ENCODE peak calls at places on chromosomes 5 and 9, in ten cellular contexts. C is sigmoid colon, S is GM12878, N is tibial nerve, J is A549, R is transverse colon, B is stomach, Z is K562, G is suprapubic skin, E is ovary. O is an unnamed sample.

GRCh38 chr5:80187274-80187673 is 68.6 kb downstream of the SERINC5 start:
- DNase-seq in B (no peak), E (no peak), G (no peak), N (no peak), J (no peak), R (no peak), S (no peak), C (no peak), Z (no peak), O (no peak)

GRCh38 chr5:479566-480319 is 36.8 kb downstream of the EXOC3 start:
- DNase-seq in Z (no peak), C (no peak), E (no peak), B (no peak), N (no peak), J (no peak), G (no peak), R (no peak), S (no peak), O (no peak)

GRCh38 chr9:76223749-76224340 is 170.4 kb downstream of the RFK start:
- DNase-seq in B (no peak), C (no peak), E (no peak), G (no peak), S (no peak), J (no peak), Z (no peak), N (no peak), R (no peak), O (no peak)

GRCh38 chr5:150144211-150144801 is 11.3 kb downstream of the PDGFRB start:
- DNase-seq in E (peak), R (no peak), Z (peak), S (no peak), J (no peak), B (no peak), N (no peak), C (peak), G (no peak), O (no peak)

GRCh38 chr9:121976751-121977150 is 116.4 kb downstream of the TTLL11 start:
- DNase-seq in R (no peak), G (no peak), B (no peak), Z (no peak), J (peak), C (no peak), E (no peak), S (no peak), N (no peak), O (no peak)

GRCh38 chr9:134435527-134436355 is 109.5 kb downstream of the RXRA start:
- DNase-seq in Z (no peak), N (no peak), E (no peak), G (no peak), B (no peak), C (no peak), R (no peak), S (no peak), J (no peak), O (no peak)

GRCh38 chr9:88775037-88775471 is 216.2 kb upstream of the S1PR3 start:
- DNase-seq in S (no peak), C (peak), Z (peak), R (no peak), N (no peak), G (no peak), B (peak), E (no peak), J (peak), O (no peak)

GRCh38 chr5:166262395-166262794 is 2029.0 kb upstream of the WWC1 start:
- DNase-seq in R (no peak), Z (no peak), G (no peak), C (no peak), N (no peak), B (no peak), J (no peak), E (no peak), S (no peak), O (peak)

GRCh38 chr9:130992059-130993032 is 16.6 kb upstream of the LAMC3 start:
- DNase-seq in N (no peak), R (no peak), B (no peak), C (no peak), E (no peak), Z (no peak), J (no peak), G (no peak), S (no peak), O (peak)

GRCh38 chr5:78605611-78606010 is 43.0 kb downstream of the LHFPL2 start:
- DNase-seq in N (no peak), G (no peak), Z (no peak), R (no peak), E (no peak), S (no peak), B (no peak), J (no peak), C (no peak), O (no peak)

GRCh38 chr5:170254056-170254455 is 21.3 kb downstream of the C5orf58 start:
- DNase-seq in J (no peak), B (no peak), R (no peak), Z (no peak), E (no peak), S (peak), N (no peak), C (no peak), G (no peak), O (no peak)

GRCh38 chr9:133959966-133960567 is 32.1 kb downstream of the VAV2 start:
- DNase-seq in N (no peak), G (no peak), R (no peak), S (no peak), Z (no peak), B (no peak), J (no peak), C (no peak), E (no peak), O (peak)

GRCh38 chr5:59819806-59820205 is 73.7 kb downstream of the PDE4D start:
- DNase-seq in C (no peak), J (no peak), Z (no peak), N (no peak), S (no peak), B (no peak), G (no peak), E (no peak), R (no peak), O (no peak)

GRCh38 chr9:109121218-109121796 is 1.6 kb upstream of the TMEM245 start:
- DNase-seq in E (no peak), N (no peak), C (no peak), G (no peak), R (no peak), B (no peak), S (no peak), Z (peak), J (no peak), O (no peak)

GRCh38 chr9:123165813-123166212 is 102.6 kb downstream of the STRBP start:
- DNase-seq in Z (no peak), E (no peak), B (no peak), R (no peak), J (no peak), G (no peak), S (no peak), C (no peak), N (no peak), O (no peak)

GRCh38 chr5:135445306-135445940 is 1.7 kb downstream of the DCANP1 start:
- DNase-seq in R (no peak), B (no peak), N (no peak), Z (no peak), J (no peak), C (peak), E (no peak), G (peak), S (no peak), O (peak)

GRCh38 chr5:72599519-72600400 is 92.5 kb upstream of the ZNF366 start:
- DNase-seq in N (no peak), E (no peak), C (no peak), Z (no peak), G (no peak), B (no peak), R (no peak), S (no peak), J (peak), O (no peak)

GRCh38 chr5:177495243-177496060 is 2.0 kb downstream of the PDLIM7 start:
- DNase-seq in S (no peak), R (peak), B (peak), G (no peak), N (no peak), E (peak), C (peak), Z (peak), J (peak), O (peak)
- TF ChIP-seq POLR2A in S (peak), R (peak), B (no peak), G (no peak), N (no peak), E (no peak), C (peak), Z (peak), J (no peak), O (no peak)

GRCh38 chr5:179439181-179439990 is 94.1 kb upstream of the ADAMTS2 start:
- DNase-seq in E (peak), G (no peak), B (no peak), J (no peak), Z (no peak), C (no peak), S (no peak), R (no peak), N (no peak), O (no peak)
- TF ChIP-seq EP300 in E (no peak), G (no peak), B (no peak), J (no peak), Z (no peak), C (no peak), S (no peak), R (no peak), N (no peak), O (no peak)

GRCh38 chr9:95087659-95088242 is 229.8 kb downstream of the FANCC start:
- DNase-seq in S (no peak), R (peak), E (no peak), B (peak), Z (no peak), N (no peak), G (no peak), C (peak), J (peak), O (peak)
- TF ChIP-seq CTCF in S (no peak), R (no peak), E (no peak), B (no peak), Z (peak), N (no peak), G (no peak), C (no peak), J (peak), O (no peak)

GRCh38 chr5:140040358-140040757 is 2.7 kb downstream of the NRG2 start:
- DNase-seq in S (no peak), B (no peak), R (no peak), G (no peak), J (no peak), C (no peak), N (no peak), Z (no peak), E (no peak), O (no peak)

GRCh38 chr5:140038373-140038957 is 4.6 kb downstream of the NRG2 start:
- DNase-seq in S (no peak), Z (no peak), N (no peak), R (no peak), G (no peak), E (no peak), J (no peak), C (no peak), B (no peak), O (no peak)

GRCh38 chr5:140041492-140042421 is 1.3 kb downstream of the NRG2 start:
- DNase-seq in R (peak), Z (no peak), C (peak), J (peak), N (peak), S (peak), G (peak), B (peak), E (peak), O (peak)

GRCh38 chr5:140041099-140041491 is 2.0 kb downstream of the NRG2 start:
- DNase-seq in E (no peak), C (no peak), Z (no peak), S (no peak), J (no peak), B (no peak), R (no peak), N (no peak), G (no peak), O (no peak)

GRCh38 chr5:140039561-140039960 is 3.5 kb downstream of the NRG2 start:
- DNase-seq in S (peak), B (no peak), J (no peak), C (no peak), N (no peak), Z (no peak), G (no peak), R (peak), E (no peak), O (no peak)
- TF ChIP-seq POLR2A in S (no peak), B (no peak), J (no peak), C (no peak), N (no peak), Z (no peak), G (no peak), R (no peak), E (no peak), O (no peak)

GRCh38 chr9:14180077-14180941 is 133.6 kb downstream of the NFIB start:
- DNase-seq in J (no peak), C (peak), R (peak), N (no peak), E (peak), S (no peak), B (peak), G (no peak), Z (no peak), O (no peak)
- TF ChIP-seq EP300 in J (no peak), C (no peak), R (no peak), N (no peak), E (no peak), S (no peak), B (no peak), G (no peak), Z (no peak), O (no peak)

GRCh38 chr5:14326035-14326909 is 183.1 kb downstream of the TRIO start:
- DNase-seq in N (no peak), R (no peak), S (no peak), C (no peak), Z (peak), J (peak), E (no peak), G (no peak), B (no peak), O (no peak)
- TF ChIP-seq CTCF in N (no peak), R (no peak), S (peak), C (no peak), Z (peak), J (no peak), E (no peak), G (no peak), B (no peak), O (no peak)

GRCh38 chr5:181223041-181223728 is at the start of gene TRIM41:
- DNase-seq in E (peak), G (peak), R (peak), B (peak), N (peak), S (peak), Z (peak), J (peak), C (peak), O (peak)
- TF ChIP-seq POLR2A in E (peak), G (peak), R (peak), B (no peak), N (peak), S (peak), Z (peak), J (peak), C (peak), O (peak)

GRCh38 chr9:129130791-129131190 is 19.6 kb downstream of the PTPA start:
- DNase-seq in C (no peak), E (no peak), S (no peak), R (no peak), J (no peak), G (no peak), Z (no peak), N (no peak), B (no peak), O (no peak)
- TF ChIP-seq EP300 in C (no peak), E (no peak), S (no peak), R (no peak), J (no peak), G (no peak), Z (no peak), N (no peak), B (no peak), O (no peak)

GRCh38 chr9:90895786-90896185 is 94.2 kb downstream of the SYK start:
- DNase-seq in R (no peak), N (no peak), G (no peak), B (no peak), E (no peak), Z (no peak), C (no peak), S (no peak), J (no peak), O (no peak)

GRCh38 chr9:90896231-90896630 is 94.6 kb downstream of the SYK start:
- DNase-seq in N (no peak), G (no peak), J (no peak), E (no peak), R (no peak), B (no peak), C (no peak), Z (no peak), S (no peak), O (no peak)

GRCh38 chr9:90900130-90900529 is 98.5 kb downstream of the SYK start:
- DNase-seq in C (no peak), B (no peak), N (no peak), S (no peak), J (no peak), R (no peak), G (no peak), Z (no peak), E (no peak), O (no peak)

GRCh38 chr9:90899287-90899686 is 97.7 kb downstream of the SYK start:
- DNase-seq in Z (no peak), N (no peak), R (no peak), G (no peak), B (no peak), C (no peak), J (no peak), E (no peak), S (no peak), O (no peak)

DNA sequence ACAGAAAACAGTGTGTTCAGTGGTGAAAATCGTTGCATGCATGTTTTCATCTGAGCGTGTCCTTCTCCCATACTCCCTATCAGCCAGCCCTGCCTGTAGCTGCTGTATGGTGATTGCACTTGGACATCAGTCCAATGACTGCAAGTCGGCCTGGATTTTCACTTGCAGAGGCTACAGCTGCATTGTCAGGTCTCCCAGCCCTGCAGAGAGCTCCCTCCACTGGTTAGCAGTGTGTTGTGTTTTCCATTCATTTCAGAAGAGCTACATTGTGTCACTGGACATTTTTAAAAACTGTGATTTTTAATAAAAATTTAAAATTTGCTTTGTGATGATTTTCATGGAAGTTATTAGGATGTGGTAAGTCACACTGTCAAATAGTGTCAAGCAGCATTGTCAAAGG is 96.6 kb downstream of the SYK start:
- DNase-seq in G (no peak), N (no peak), S (no peak), R (no peak), J (no peak), C (no peak), Z (no peak), E (no peak), B (no peak), O (no peak)
- TF ChIP-seq CTCF in G (no peak), N (no peak), S (no peak), R (no peak), J (no peak), C (no peak), Z (no peak), E (no peak), B (no peak), O (no peak)

GRCh38 chr9:91120200-91120599 is 241.5 kb downstream of the AUH start:
- DNase-seq in S (no peak), B (no peak), R (no peak), J (no peak), G (no peak), Z (no peak), C (no peak), E (no peak), N (no peak), O (no peak)

GRCh38 chr9:91119679-91120078 is 242.0 kb downstream of the AUH start:
- DNase-seq in C (no peak), Z (no peak), E (no peak), R (no peak), S (no peak), J (no peak), B (no peak), G (no peak), N (no peak), O (no peak)

GRCh38 chr9:91117959-91118651 is 243.6 kb downstream of the AUH start:
- DNase-seq in N (peak), G (peak), B (peak), R (peak), J (no peak), E (peak), Z (peak), C (peak), S (no peak), O (peak)

GRCh38 chr9:91117474-91117891 is 244.2 kb downstream of the AUH start:
- DNase-seq in C (no peak), Z (no peak), S (no peak), E (peak), N (no peak), R (no peak), G (no peak), J (no peak), B (no peak), O (no peak)

DNA sequence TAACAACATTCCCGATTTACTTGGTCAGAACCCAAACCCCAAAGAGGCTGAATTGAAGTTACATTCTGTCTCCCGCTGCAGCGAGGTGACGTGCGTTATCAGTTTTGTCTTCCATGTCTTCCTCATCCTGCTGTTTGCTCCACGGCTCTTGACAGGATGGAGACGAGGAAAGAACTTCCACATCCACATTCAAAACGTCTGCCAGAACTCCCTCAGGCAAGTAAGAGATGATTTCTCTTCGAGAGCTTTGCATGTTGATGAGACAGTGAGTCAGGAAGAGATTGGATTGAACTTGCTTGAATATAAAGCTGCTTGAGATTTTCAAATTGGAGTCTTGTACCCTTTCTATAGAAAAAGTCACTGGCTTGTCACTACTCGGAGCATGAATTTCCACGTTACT is 242.6 kb downstream of the AUH start:
- DNase-seq in J (no peak), G (no peak), E (no peak), R (no peak), C (no peak), N (no peak), S (no peak), B (no peak), Z (no peak), O (no peak)
- TF ChIP-seq POLR2A in J (no peak), G (no peak), E (no peak), R (no peak), C (no peak), N (no peak), S (no peak), B (no peak), Z (no peak), O (no peak)

O was measured in upper lobe of left lung.